ENCODE peak calls at places on chromosomes 16 and 17, in five cellular contexts. One of them, this sample, is unnamed.

GRCh38 chr16:86818701-86819522 is 240.6 kb downstream of the FOXL1 start:
- DNase-seq in heart right ventricle: no peak
- DNase-seq in EL: no peak
- DNase-seq in H7: no peak
- DNase-seq in activated CD4-positive, CD25-positive, alpha-beta regulatory T cell: no peak
- DNase-seq in this sample: no peak

GRCh38 chr16:57670206-57670605 is 2.1 kb downstream of the ADGRG3 start:
- DNase-seq in heart right ventricle: no peak
- DNase-seq in EL: no peak
- DNase-seq in H7: no peak
- DNase-seq in activated CD4-positive, CD25-positive, alpha-beta regulatory T cell: no peak
- DNase-seq in this sample: no peak

GRCh38 chr17:5135726-5136579 is 20.1 kb downstream of the USP6 start:
- DNase-seq in heart right ventricle: no peak
- DNase-seq in EL: no peak
- DNase-seq in H7: peak; percentile 14
- DNase-seq in activated CD4-positive, CD25-positive, alpha-beta regulatory T cell: no peak
- DNase-seq in this sample: no peak

GRCh38 chr16:12027558-12027957 is 51.0 kb downstream of the SNX29 start:
- DNase-seq in heart right ventricle: no peak
- DNase-seq in EL: no peak
- DNase-seq in H7: no peak
- DNase-seq in activated CD4-positive, CD25-positive, alpha-beta regulatory T cell: no peak
- DNase-seq in this sample: no peak

GRCh38 chr16:30027588-30028437 is 3.3 kb downstream of the TLCD3B start:
- DNase-seq in heart right ventricle: no peak
- DNase-seq in EL: no peak
- DNase-seq in H7: peak; percentile 42
- DNase-seq in activated CD4-positive, CD25-positive, alpha-beta regulatory T cell: no peak
- DNase-seq in this sample: no peak

GRCh38 chr16:1808691-1809090 is 15.2 kb upstream of the IGFALS start:
- DNase-seq in heart right ventricle: no peak
- DNase-seq in EL: no peak
- DNase-seq in H7: no peak
- DNase-seq in activated CD4-positive, CD25-positive, alpha-beta regulatory T cell: no peak
- DNase-seq in this sample: no peak

GRCh38 chr16:20747030-20747816 is 5.6 kb upstream of the THUMPD1 start:
- DNase-seq in heart right ventricle: no peak
- DNase-seq in EL: no peak
- DNase-seq in H7: no peak
- DNase-seq in activated CD4-positive, CD25-positive, alpha-beta regulatory T cell: no peak
- DNase-seq in this sample: no peak

GRCh38 chr17:2837147-2837561 is 40.9 kb downstream of the RAP1GAP2 start:
- DNase-seq in heart right ventricle: no peak
- DNase-seq in EL: no peak
- DNase-seq in H7: peak; percentile 40
- DNase-seq in activated CD4-positive, CD25-positive, alpha-beta regulatory T cell: no peak
- DNase-seq in this sample: no peak

GRCh38 chr17:30232015-30232821 is 3.3 kb downstream of the SLC6A4 start:
- DNase-seq in heart right ventricle: no peak
- DNase-seq in EL: no peak
- DNase-seq in H7: peak; percentile 13
- DNase-seq in activated CD4-positive, CD25-positive, alpha-beta regulatory T cell: no peak
- DNase-seq in this sample: no peak

GRCh38 chr16:89787365-89787805 is 29.1 kb downstream of the FANCA start:
- DNase-seq in heart right ventricle: no peak
- DNase-seq in EL: no peak
- DNase-seq in H7: no peak
- DNase-seq in activated CD4-positive, CD25-positive, alpha-beta regulatory T cell: no peak
- DNase-seq in this sample: no peak

GRCh38 chr17:5563451-5563850 is 20.9 kb downstream of the NLRP1 start:
- DNase-seq in heart right ventricle: no peak
- DNase-seq in EL: peak; percentile 54
- DNase-seq in H7: no peak
- DNase-seq in activated CD4-positive, CD25-positive, alpha-beta regulatory T cell: no peak
- DNase-seq in this sample: no peak

GRCh38 chr17:64236827-64237403 is 26.1 kb downstream of the TEX2 start:
- DNase-seq in heart right ventricle: no peak
- DNase-seq in EL: no peak
- DNase-seq in H7: peak; percentile 59
- DNase-seq in activated CD4-positive, CD25-positive, alpha-beta regulatory T cell: no peak
- DNase-seq in this sample: no peak

GRCh38 chr16:27220120-27220519 is 16.8 kb downstream of the KDM8 start:
- DNase-seq in heart right ventricle: no peak
- DNase-seq in EL: no peak
- DNase-seq in H7: no peak
- DNase-seq in activated CD4-positive, CD25-positive, alpha-beta regulatory T cell: no peak
- DNase-seq in this sample: no peak

GRCh38 chr17:17913695-17914332 is 58.4 kb downstream of the TOM1L2 start:
- DNase-seq in heart right ventricle: peak; percentile 50
- DNase-seq in EL: peak; percentile 96
- DNase-seq in H7: peak; percentile 64
- DNase-seq in activated CD4-positive, CD25-positive, alpha-beta regulatory T cell: no peak
- DNase-seq in this sample: peak; percentile 43

GRCh38 chr16:30186782-30187555 is 3.6 kb downstream of the CORO1A start:
- DNase-seq in heart right ventricle: peak; percentile 81
- DNase-seq in EL: no peak
- DNase-seq in H7: peak; percentile 92
- DNase-seq in activated CD4-positive, CD25-positive, alpha-beta regulatory T cell: peak; percentile 82
- DNase-seq in this sample: peak; percentile 61

GRCh38 chr17:263271-263670 is 81.8 kb upstream of the DOC2B start:
- DNase-seq in heart right ventricle: no peak
- DNase-seq in EL: no peak
- DNase-seq in H7: no peak
- DNase-seq in activated CD4-positive, CD25-positive, alpha-beta regulatory T cell: no peak
- DNase-seq in this sample: peak; percentile 4

GRCh38 chr16:8581923-8582580 is 8.3 kb downstream of the TMEM114 start:
- DNase-seq in heart right ventricle: no peak
- DNase-seq in EL: peak; percentile 1
- DNase-seq in H7: no peak
- DNase-seq in activated CD4-positive, CD25-positive, alpha-beta regulatory T cell: no peak
- DNase-seq in this sample: peak; percentile 23

GRCh38 chr16:66800856-66801255 is 528 bp downstream of the TERB1 start:
- DNase-seq in heart right ventricle: no peak
- DNase-seq in EL: no peak
- DNase-seq in H7: peak; percentile 46
- DNase-seq in activated CD4-positive, CD25-positive, alpha-beta regulatory T cell: no peak
- DNase-seq in this sample: peak; percentile 26

GRCh38 chr17:76623271-76624146 is 20.0 kb downstream of the ST6GALNAC1 start:
- DNase-seq in heart right ventricle: peak; percentile 81
- DNase-seq in EL: peak; percentile 66
- DNase-seq in H7: peak; percentile 92
- DNase-seq in activated CD4-positive, CD25-positive, alpha-beta regulatory T cell: peak; percentile 49
- DNase-seq in this sample: peak; percentile 85

GRCh38 chr16:87086575-87086974 is 230.6 kb downstream of the C16orf95 start:
- DNase-seq in heart right ventricle: no peak
- DNase-seq in EL: peak; percentile 70
- DNase-seq in H7: no peak
- DNase-seq in activated CD4-positive, CD25-positive, alpha-beta regulatory T cell: no peak
- DNase-seq in this sample: no peak

GRCh38 chr17:78957076-78957475 is 22.6 kb downstream of the LGALS3BP start:
- DNase-seq in heart right ventricle: no peak
- DNase-seq in EL: peak; percentile 63
- DNase-seq in H7: no peak
- DNase-seq in activated CD4-positive, CD25-positive, alpha-beta regulatory T cell: no peak
- DNase-seq in this sample: no peak

GRCh38 chr16:74192281-74192680 is 104.3 kb upstream of the PSMD7 start:
- DNase-seq in heart right ventricle: no peak
- DNase-seq in EL: no peak
- DNase-seq in H7: no peak
- DNase-seq in activated CD4-positive, CD25-positive, alpha-beta regulatory T cell: no peak
- DNase-seq in this sample: no peak

GRCh38 chr16:24041834-24042631 is 206.2 kb downstream of the PRKCB start:
- DNase-seq in heart right ventricle: peak; percentile 56
- DNase-seq in EL: peak; percentile 56
- DNase-seq in H7: peak; percentile 71
- DNase-seq in activated CD4-positive, CD25-positive, alpha-beta regulatory T cell: peak; percentile 48
- DNase-seq in this sample: peak; percentile 86

GRCh38 chr17:61815863-61816523 is 47.3 kb downstream of the BRIP1 start:
- DNase-seq in heart right ventricle: no peak
- DNase-seq in EL: no peak
- DNase-seq in H7: no peak
- DNase-seq in activated CD4-positive, CD25-positive, alpha-beta regulatory T cell: no peak
- DNase-seq in this sample: no peak

GRCh38 chr17:2393954-2394749 is 6.7 kb downstream of the MNT start:
- DNase-seq in heart right ventricle: no peak
- DNase-seq in EL: no peak
- DNase-seq in H7: peak; percentile 55
- DNase-seq in activated CD4-positive, CD25-positive, alpha-beta regulatory T cell: no peak
- DNase-seq in this sample: no peak

GRCh38 chr17:2695243-2695960 is 16.2 kb downstream of the CLUH start:
- DNase-seq in heart right ventricle: no peak
- DNase-seq in EL: no peak
- DNase-seq in H7: no peak
- DNase-seq in activated CD4-positive, CD25-positive, alpha-beta regulatory T cell: no peak
- DNase-seq in this sample: peak; percentile 10

GRCh38 chr17:76709077-76709950 is 1.5 kb downstream of the MXRA7 start:
- DNase-seq in heart right ventricle: peak; percentile 82
- DNase-seq in EL: peak; percentile 99
- DNase-seq in H7: peak; percentile 60
- DNase-seq in activated CD4-positive, CD25-positive, alpha-beta regulatory T cell: no peak
- DNase-seq in this sample: peak; percentile 94

GRCh38 chr17:63881935-63882601 is at the start of gene GH2:
- DNase-seq in heart right ventricle: no peak
- DNase-seq in EL: peak; percentile 68
- DNase-seq in H7: peak; percentile 91
- DNase-seq in activated CD4-positive, CD25-positive, alpha-beta regulatory T cell: peak; percentile 29
- DNase-seq in this sample: peak; percentile 79

GRCh38 chr17:78450696-78451344 is 72.4 kb downstream of the PGS1 start:
- DNase-seq in heart right ventricle: no peak
- DNase-seq in EL: peak; percentile 18
- DNase-seq in H7: no peak
- DNase-seq in activated CD4-positive, CD25-positive, alpha-beta regulatory T cell: no peak
- DNase-seq in this sample: no peak

GRCh38 chr17:79544142-79544914 is 66.5 kb downstream of the RBFOX3 start:
- DNase-seq in heart right ventricle: no peak
- DNase-seq in EL: no peak
- DNase-seq in H7: no peak
- DNase-seq in activated CD4-positive, CD25-positive, alpha-beta regulatory T cell: no peak
- DNase-seq in this sample: no peak

GRCh38 chr16:3999890-4000325 is 116.3 kb downstream of the ADCY9 start:
- DNase-seq in heart right ventricle: no peak
- DNase-seq in EL: no peak
- DNase-seq in H7: no peak
- DNase-seq in activated CD4-positive, CD25-positive, alpha-beta regulatory T cell: no peak
- DNase-seq in this sample: no peak

GRCh38 chr17:54063639-54064038 is 240.9 kb downstream of the KIF2B start:
- DNase-seq in heart right ventricle: no peak
- DNase-seq in EL: no peak
- DNase-seq in H7: no peak
- DNase-seq in activated CD4-positive, CD25-positive, alpha-beta regulatory T cell: no peak
- DNase-seq in this sample: no peak

GRCh38 chr17:15966879-15967248 is 21.9 kb downstream of the ADORA2B start:
- DNase-seq in heart right ventricle: no peak
- DNase-seq in EL: no peak
- DNase-seq in H7: peak; percentile 57
- DNase-seq in activated CD4-positive, CD25-positive, alpha-beta regulatory T cell: no peak
- DNase-seq in this sample: no peak

GRCh38 chr16:22183901-22184614 is 21.8 kb downstream of the SDR42E2 start:
- DNase-seq in heart right ventricle: no peak
- DNase-seq in EL: no peak
- DNase-seq in H7: peak; percentile 84
- DNase-seq in activated CD4-positive, CD25-positive, alpha-beta regulatory T cell: no peak
- DNase-seq in this sample: no peak

GRCh38 chr17:2365132-2365531 is 27.8 kb downstream of the SGSM2 start:
- DNase-seq in heart right ventricle: no peak
- DNase-seq in EL: no peak
- DNase-seq in H7: no peak
- DNase-seq in activated CD4-positive, CD25-positive, alpha-beta regulatory T cell: no peak
- DNase-seq in this sample: no peak

GRCh38 chr16:54178491-54178976 is 108.1 kb downstream of the IRX3 start:
- DNase-seq in heart right ventricle: no peak
- DNase-seq in EL: no peak
- DNase-seq in H7: no peak
- DNase-seq in activated CD4-positive, CD25-positive, alpha-beta regulatory T cell: no peak
- DNase-seq in this sample: no peak

This sample was measured in testis.